ENCODE peak calls at places on chromosomes 7 and 10, in ten cellular contexts. P, Y, N, Z, E, D, V, X, C and G are unnamed samples.
A peak's percentile ranks its signal among the peaks of the same experiment; 100 is the strongest.

GRCh38 chr10:58457761-58458616 is 54.7 kb upstream of the BICC1 start:
- DNase-seq in V (no peak), C (no peak), E (no peak), P (no peak), X (no peak), N (no peak), D (peak; percentile 89), Y (no peak), Z (no peak), G (no peak)

GRCh38 chr10:102394801-102395676 is 466 bp upstream of the NFKB2 start:
- DNase-seq in X (peak; percentile 91), Z (peak; percentile 94), C (peak; percentile 19), N (peak; percentile 81), V (peak; percentile 85), P (peak; percentile 95), E (peak; percentile 93), D (peak; percentile 61), Y (peak; percentile 82), G (peak; percentile 63)

GRCh38 chr7:25846722-25847121 is 305.3 kb upstream of the NFE2L3 start:
- DNase-seq in C (peak; percentile 13), D (no peak), P (no peak), N (no peak), V (no peak), Z (no peak), X (no peak), E (no peak), Y (no peak), G (no peak)

GRCh38 chr10:28980264-28980663 is 302.9 kb downstream of the BAMBI start:
- DNase-seq in D (no peak), E (no peak), P (no peak), Y (no peak), V (no peak), X (no peak), Z (no peak), N (no peak), C (no peak), G (no peak)

GRCh38 chr7:36127075-36127740 is 25.8 kb upstream of the EEPD1 start:
- DNase-seq in C (no peak), Y (no peak), E (no peak), P (no peak), N (no peak), V (no peak), Z (no peak), X (no peak), D (no peak), G (peak; percentile 69)

GRCh38 chr7:102304668-102305067 is 18.0 kb downstream of the SH2B2 start:
- DNase-seq in E (no peak), P (no peak), Z (no peak), X (no peak), N (no peak), V (no peak), Y (no peak), D (no peak), C (no peak), G (no peak)

GRCh38 chr7:108351715-108352114 is 104.5 kb downstream of the NRCAM start:
- DNase-seq in V (no peak), D (no peak), P (no peak), X (no peak), Y (no peak), C (peak; percentile 53), Z (no peak), E (no peak), N (no peak), G (no peak)

GRCh38 chr10:74488907-74489306 is 337.5 kb upstream of the KAT6B start:
- DNase-seq in N (no peak), C (no peak), Z (no peak), P (no peak), Y (no peak), X (no peak), E (no peak), V (no peak), D (no peak), G (no peak)

GRCh38 chr7:80883188-80884025 is 35.4 kb downstream of the SEMA3C start:
- DNase-seq in P (no peak), N (no peak), D (peak; percentile 100), Z (no peak), X (no peak), C (no peak), V (no peak), Y (peak; percentile 95), E (no peak), G (no peak)

GRCh38 chr7:32591938-32592337 is 96.6 kb downstream of the AVL9 start:
- DNase-seq in E (no peak), D (no peak), Y (no peak), N (no peak), C (no peak), P (no peak), Z (no peak), V (no peak), X (no peak), G (no peak)

GRCh38 chr7:4791101-4791737 is 15.8 kb downstream of the AP5Z1 start:
- DNase-seq in Z (no peak), D (no peak), C (no peak), E (no peak), X (no peak), P (no peak), Y (no peak), V (no peak), N (no peak), G (no peak)

GRCh38 chr10:78215645-78216044 is 182.0 kb downstream of the RPS24 start:
- DNase-seq in X (no peak), Z (no peak), V (no peak), E (no peak), C (no peak), P (no peak), Y (no peak), D (peak; percentile 56), N (peak; percentile 82), G (peak; percentile 73)

GRCh38 chr10:14125564-14125963 is 205.2 kb downstream of the FRMD4A start:
- DNase-seq in X (no peak), E (no peak), V (no peak), Z (no peak), C (no peak), P (no peak), Y (no peak), N (no peak), D (no peak), G (no peak)

GRCh38 chr10:87761153-87761552 is 56.9 kb downstream of the ATAD1 start:
- DNase-seq in N (no peak), P (no peak), V (no peak), C (no peak), D (no peak), X (no peak), E (no peak), Z (no peak), Y (no peak), G (no peak)

GRCh38 chr7:8638076-8638475 is 204.7 kb downstream of the NXPH1 start:
- DNase-seq in E (no peak), P (no peak), V (no peak), X (no peak), Z (no peak), Y (peak; percentile 14), C (peak; percentile 98), N (no peak), D (no peak), G (no peak)

GRCh38 chr10:35182631-35183510 is 56.2 kb downstream of the CREM start:
- DNase-seq in C (no peak), E (no peak), X (no peak), N (no peak), Y (no peak), P (no peak), V (no peak), Z (no peak), D (no peak), G (no peak)

GRCh38 chr7:131627589-131628212 is 71.3 kb upstream of the PODXL start:
- DNase-seq in Z (no peak), N (no peak), X (no peak), Y (no peak), V (no peak), P (no peak), D (no peak), E (no peak), C (peak; percentile 77), G (no peak)

GRCh38 chr10:36499696-36500095 is 625.7 kb upstream of the ANKRD30A start:
- DNase-seq in Z (no peak), N (no peak), E (no peak), C (no peak), P (no peak), V (no peak), D (no peak), Y (no peak), X (no peak), G (no peak)

GRCh38 chr10:64859911-64860310 is 1338.7 kb downstream of the REEP3 start:
- DNase-seq in V (no peak), N (no peak), Y (no peak), D (no peak), C (no peak), P (no peak), E (no peak), X (no peak), Z (no peak), G (no peak)